ENCODE peak calls at places on chromosomes 4 and X, in nine cellular contexts. R is RWPE2; L is colonic mucosa; P is RKO; V is NCI-H345; I is NCI-H1105; D is neuronal stem cell; G is non-pigmented ciliary epithelial cell; N is stimulated activated CD8-positive, alpha-beta memory T cell treated with anti-CD3 and anti-CD28 coated beads, Interleukin-2, amount 100 ng/mL, for 1 hour. J is an unnamed sample.

GRCh38 chr4:31458813-31459212 is 738.6 kb downstream of the PCDH7 start:
- DNase-seq in R (no peak), L (no peak), P (no peak), V (no peak), I (no peak), D (no peak), G (no peak), N (no peak), J (no peak)

GRCh38 chr4:144962300-144962699 is 135.7 kb downstream of the ANAPC10 start:
- DNase-seq in R (no peak), L (no peak), P (no peak), V (no peak), I (no peak), D (no peak), G (no peak), N (no peak), J (no peak)

GRCh38 chr4:57074753-57075152 is 35.4 kb downstream of the IGFBP7 start:
- DNase-seq in R (no peak), L (no peak), P (no peak), V (no peak), I (no peak), D (no peak), G (peak), N (no peak), J (no peak)

GRCh38 chr4:107153228-107153627 is 117.1 kb upstream of the DKK2 start:
- DNase-seq in R (no peak), L (peak), P (no peak), V (no peak), I (peak), D (peak), G (no peak), N (no peak), J (peak)

GRCh38 chrX:71579990-71580380 is 1.7 kb downstream of the GCNA start:
- DNase-seq in R (no peak), L (no peak), P (no peak), V (no peak), I (no peak), D (no peak), G (no peak), N (no peak), J (no peak)

GRCh38 chrX:8783100-8784098 is 17.8 kb downstream of the FAM9A start:
- DNase-seq in R (no peak), L (peak), P (no peak), V (no peak), I (no peak), D (no peak), G (no peak), N (no peak), J (no peak)

GRCh38 chr4:185332575-185333464 is 62.9 kb downstream of the LRP2BP start:
- DNase-seq in R (no peak), L (no peak), P (no peak), V (no peak), I (no peak), D (no peak), G (no peak), N (no peak), J (peak)

GRCh38 chrX:46820391-46821100 is 16.3 kb upstream of the RP2 start:
- DNase-seq in R (no peak), L (no peak), P (no peak), V (no peak), I (no peak), D (no peak), G (no peak), N (no peak), J (no peak)

GRCh38 chr4:151485541-151486131 is 76.7 kb downstream of the FHIP1A start:
- DNase-seq in R (no peak), L (no peak), P (no peak), V (no peak), I (no peak), D (no peak), G (no peak), N (no peak), J (no peak)

GRCh38 chr4:7055990-7056325 is 11.9 kb downstream of the GRPEL1 start:
- DNase-seq in R (no peak), L (no peak), P (no peak), V (no peak), I (no peak), D (no peak), G (no peak), N (no peak), J (no peak)

GRCh38 chr4:145709843-145710242 is 29.9 kb downstream of the C4orf51 start:
- DNase-seq in R (no peak), L (no peak), P (peak), V (peak), I (peak), D (no peak), G (peak), N (no peak), J (no peak)

GRCh38 chr4:188158336-188158735 is 19.1 kb downstream of the TRIML1 start:
- DNase-seq in R (no peak), L (no peak), P (no peak), V (no peak), I (no peak), D (no peak), G (no peak), N (no peak), J (no peak)

GRCh38 chr4:78185117-78185516 is 128.0 kb downstream of the FRAS1 start:
- DNase-seq in R (no peak), L (no peak), P (no peak), V (no peak), I (no peak), D (no peak), G (no peak), N (no peak), J (no peak)

GRCh38 chr4:184396001-184396400 is 78.3 kb downstream of the IRF2 start:
- DNase-seq in R (no peak), L (no peak), P (no peak), V (peak), I (no peak), D (no peak), G (no peak), N (no peak), J (no peak)

GRCh38 chr4:40918330-40918729 is 168.6 kb downstream of the NSUN7 start:
- DNase-seq in R (no peak), L (peak), P (no peak), V (peak), I (no peak), D (no peak), G (peak), N (no peak), J (no peak)

J was measured in NCI-H1417.